ENCODE peak calls at places on chromosomes 2 and 18, in eight cellular contexts. W is effector memory CD8-positive, alpha-beta T cell; G is A549; S is NCI-H1694; T is CD4-positive, CD25-positive, alpha-beta regulatory T cell; Z is left cardiac atrium; Q is cerebellar cortex; F is RWPE1. N is an unnamed sample.

GRCh38 chr2:106547104-106547503 is 59.9 kb downstream of the CD8B2 start:
- DNase-seq in W (no peak), G (no peak), S (no peak), T (no peak), Z (no peak), Q (no peak), F (no peak), N (no peak)

GRCh38 chr2:201070966-201071304 is 536 bp downstream of the HYCC2 start:
- DNase-seq in W (no peak), G (peak; percentile 6), S (no peak), T (no peak), Z (no peak), Q (peak; percentile 59), F (peak; percentile 42), N (no peak)

GRCh38 chr2:239245107-239245506 is 155.7 kb downstream of the HDAC4 start:
- DNase-seq in W (no peak), G (no peak), S (no peak), T (no peak), Z (no peak), Q (no peak), F (no peak), N (no peak)

GRCh38 chr2:65991864-65992554 is 442.9 kb upstream of the MEIS1 start:
- DNase-seq in W (no peak), G (no peak), S (no peak), T (no peak), Z (no peak), Q (no peak), F (no peak), N (no peak)

GRCh38 chr18:1511619-1512311 is 607.1 kb downstream of the ADCYAP1 start:
- DNase-seq in W (no peak), G (no peak), S (no peak), T (no peak), Z (no peak), Q (no peak), F (no peak), N (no peak)

GRCh38 chr2:237400199-237400598 is 13.8 kb downstream of the COL6A3 start:
- DNase-seq in W (no peak), G (no peak), S (no peak), T (no peak), Z (no peak), Q (no peak), F (no peak), N (no peak)

GRCh38 chr2:26605969-26606846 is 35.0 kb downstream of the CIB4 start:
- DNase-seq in W (no peak), G (no peak), S (peak; percentile 22), T (no peak), Z (no peak), Q (no peak), F (no peak), N (no peak)

GRCh38 chr2:9666306-9666705 is 35.5 kb upstream of the YWHAQ start:
- DNase-seq in W (no peak), G (no peak), S (no peak), T (no peak), Z (no peak), Q (no peak), F (no peak), N (no peak)

GRCh38 chr2:86360781-86361180 is 23.4 kb upstream of the REEP1 start:
- DNase-seq in W (no peak), G (no peak), S (no peak), T (no peak), Z (no peak), Q (no peak), F (no peak), N (no peak)

N was measured in NCI-H1417 treated with DMSO at 0.1 percent for 48 hours.